ENCODE peak calls at places on chromosomes 5 and 9, in eight cellular contexts. One of them, this sample, is unnamed.

GRCh38 chr5:52831776-52832511 is 44.2 kb downstream of the ITGA1 start:
- DNase-seq in EH: peak
- DNase-seq in HCT116: no peak
- DNase-seq in HAP-1: no peak
- DNase-seq in NCI-H774: no peak
- DNase-seq in effector memory CD8-positive, alpha-beta T cell: no peak
- DNase-seq in effector CD4-positive, alpha-beta T cell: no peak
- DNase-seq in NCI-H1092 treated with DMSO at 0.1 percent for 48 hours: no peak
- DNase-seq in this sample: no peak

GRCh38 chr9:114538241-114538640 is 33.0 kb upstream of the WHRN start:
- DNase-seq in EH: no peak
- DNase-seq in HCT116: peak
- DNase-seq in HAP-1: peak
- DNase-seq in NCI-H774: no peak
- DNase-seq in effector memory CD8-positive, alpha-beta T cell: no peak
- DNase-seq in effector CD4-positive, alpha-beta T cell: no peak
- DNase-seq in NCI-H1092 treated with DMSO at 0.1 percent for 48 hours: peak
- DNase-seq in this sample: peak

GRCh38 chr9:2755285-2755684 is 38.0 kb downstream of the KCNV2 start:
- DNase-seq in EH: no peak
- DNase-seq in HCT116: no peak
- DNase-seq in HAP-1: peak
- DNase-seq in NCI-H774: peak
- DNase-seq in effector memory CD8-positive, alpha-beta T cell: no peak
- DNase-seq in effector CD4-positive, alpha-beta T cell: no peak
- DNase-seq in NCI-H1092 treated with DMSO at 0.1 percent for 48 hours: no peak
- DNase-seq in this sample: peak

GRCh38 chr9:123678038-123678877 is 251.7 kb downstream of the DENND1A start:
- DNase-seq in EH: no peak
- DNase-seq in HCT116: no peak
- DNase-seq in HAP-1: no peak
- DNase-seq in NCI-H774: peak
- DNase-seq in effector memory CD8-positive, alpha-beta T cell: no peak
- DNase-seq in effector CD4-positive, alpha-beta T cell: no peak
- DNase-seq in NCI-H1092 treated with DMSO at 0.1 percent for 48 hours: peak
- DNase-seq in this sample: peak

GRCh38 chr9:111271481-111272080 is 58.4 kb downstream of the OR2K2 start:
- DNase-seq in EH: peak
- DNase-seq in HCT116: no peak
- DNase-seq in HAP-1: no peak
- DNase-seq in NCI-H774: no peak
- DNase-seq in effector memory CD8-positive, alpha-beta T cell: no peak
- DNase-seq in effector CD4-positive, alpha-beta T cell: no peak
- DNase-seq in NCI-H1092 treated with DMSO at 0.1 percent for 48 hours: no peak
- DNase-seq in this sample: no peak

GRCh38 chr9:34387239-34387638 is 10.5 kb upstream of the MYORG start:
- DNase-seq in EH: no peak
- DNase-seq in HCT116: no peak
- DNase-seq in HAP-1: no peak
- DNase-seq in NCI-H774: no peak
- DNase-seq in effector memory CD8-positive, alpha-beta T cell: no peak
- DNase-seq in effector CD4-positive, alpha-beta T cell: no peak
- DNase-seq in NCI-H1092 treated with DMSO at 0.1 percent for 48 hours: no peak
- DNase-seq in this sample: no peak

GRCh38 chr9:124928116-124928515 is 12.8 kb downstream of the GOLGA1 start:
- DNase-seq in EH: no peak
- DNase-seq in HCT116: no peak
- DNase-seq in HAP-1: no peak
- DNase-seq in NCI-H774: no peak
- DNase-seq in effector memory CD8-positive, alpha-beta T cell: no peak
- DNase-seq in effector CD4-positive, alpha-beta T cell: no peak
- DNase-seq in NCI-H1092 treated with DMSO at 0.1 percent for 48 hours: no peak
- DNase-seq in this sample: no peak

GRCh38 chr5:167561796-167562195 is 729.6 kb upstream of the WWC1 start:
- DNase-seq in EH: no peak
- DNase-seq in HCT116: no peak
- DNase-seq in HAP-1: no peak
- DNase-seq in NCI-H774: no peak
- DNase-seq in effector memory CD8-positive, alpha-beta T cell: no peak
- DNase-seq in effector CD4-positive, alpha-beta T cell: no peak
- DNase-seq in NCI-H1092 treated with DMSO at 0.1 percent for 48 hours: no peak
- DNase-seq in this sample: no peak

GRCh38 chr5:80668016-80668969 is 13.5 kb upstream of the DHFR start:
- DNase-seq in EH: no peak
- DNase-seq in HCT116: no peak
- DNase-seq in HAP-1: no peak
- DNase-seq in NCI-H774: no peak
- DNase-seq in effector memory CD8-positive, alpha-beta T cell: no peak
- DNase-seq in effector CD4-positive, alpha-beta T cell: no peak
- DNase-seq in NCI-H1092 treated with DMSO at 0.1 percent for 48 hours: no peak
- DNase-seq in this sample: no peak

GRCh38 chr9:134536101-134536900 is 105.3 kb upstream of the COL5A1 start:
- DNase-seq in EH: peak
- DNase-seq in HCT116: no peak
- DNase-seq in HAP-1: no peak
- DNase-seq in NCI-H774: no peak
- DNase-seq in effector memory CD8-positive, alpha-beta T cell: no peak
- DNase-seq in effector CD4-positive, alpha-beta T cell: no peak
- DNase-seq in NCI-H1092 treated with DMSO at 0.1 percent for 48 hours: no peak
- DNase-seq in this sample: no peak

GRCh38 chr9:135786146-135786690 is 84.2 kb downstream of the KCNT1 start:
- DNase-seq in EH: no peak
- DNase-seq in HCT116: no peak
- DNase-seq in HAP-1: no peak
- DNase-seq in NCI-H774: no peak
- DNase-seq in effector memory CD8-positive, alpha-beta T cell: no peak
- DNase-seq in effector CD4-positive, alpha-beta T cell: no peak
- DNase-seq in NCI-H1092 treated with DMSO at 0.1 percent for 48 hours: no peak
- DNase-seq in this sample: no peak

GRCh38 chr5:154900071-154900470 is 37.9 kb downstream of the GEMIN5 start:
- DNase-seq in EH: peak
- DNase-seq in HCT116: no peak
- DNase-seq in HAP-1: no peak
- DNase-seq in NCI-H774: no peak
- DNase-seq in effector memory CD8-positive, alpha-beta T cell: no peak
- DNase-seq in effector CD4-positive, alpha-beta T cell: no peak
- DNase-seq in NCI-H1092 treated with DMSO at 0.1 percent for 48 hours: no peak
- DNase-seq in this sample: no peak

GRCh38 chr5:172407241-172407691 is 47.1 kb downstream of the SH3PXD2B start:
- DNase-seq in EH: peak
- DNase-seq in HCT116: no peak
- DNase-seq in HAP-1: no peak
- DNase-seq in NCI-H774: no peak
- DNase-seq in effector memory CD8-positive, alpha-beta T cell: no peak
- DNase-seq in effector CD4-positive, alpha-beta T cell: no peak
- DNase-seq in NCI-H1092 treated with DMSO at 0.1 percent for 48 hours: no peak
- DNase-seq in this sample: no peak

GRCh38 chr5:171518916-171519315 is 99.5 kb downstream of the FGF18 start:
- DNase-seq in EH: no peak
- DNase-seq in HCT116: no peak
- DNase-seq in HAP-1: no peak
- DNase-seq in NCI-H774: no peak
- DNase-seq in effector memory CD8-positive, alpha-beta T cell: no peak
- DNase-seq in effector CD4-positive, alpha-beta T cell: no peak
- DNase-seq in NCI-H1092 treated with DMSO at 0.1 percent for 48 hours: no peak
- DNase-seq in this sample: no peak

GRCh38 chr5:93581738-93582414 is 857 bp upstream of the NR2F1-AS1 start:
- DNase-seq in EH: peak
- DNase-seq in HCT116: peak
- DNase-seq in HAP-1: peak
- DNase-seq in NCI-H774: peak
- DNase-seq in effector memory CD8-positive, alpha-beta T cell: no peak
- DNase-seq in effector CD4-positive, alpha-beta T cell: no peak
- DNase-seq in NCI-H1092 treated with DMSO at 0.1 percent for 48 hours: peak
- DNase-seq in this sample: peak

GRCh38 chr5:134175874-134176522 is 752 bp downstream of the SKP1 start:
- DNase-seq in EH: peak
- DNase-seq in HCT116: no peak
- DNase-seq in HAP-1: peak
- DNase-seq in NCI-H774: no peak
- DNase-seq in effector memory CD8-positive, alpha-beta T cell: no peak
- DNase-seq in effector CD4-positive, alpha-beta T cell: no peak
- DNase-seq in NCI-H1092 treated with DMSO at 0.1 percent for 48 hours: no peak
- DNase-seq in this sample: peak

GRCh38 chr5:118611332-118611945 is 376.9 kb downstream of the DTWD2 start:
- DNase-seq in EH: peak
- DNase-seq in HCT116: peak
- DNase-seq in HAP-1: peak
- DNase-seq in NCI-H774: no peak
- DNase-seq in effector memory CD8-positive, alpha-beta T cell: no peak
- DNase-seq in effector CD4-positive, alpha-beta T cell: no peak
- DNase-seq in NCI-H1092 treated with DMSO at 0.1 percent for 48 hours: no peak
- DNase-seq in this sample: peak

GRCh38 chr9:127981559-127982121 is 851 bp upstream of the EEIG1 start:
- DNase-seq in EH: no peak
- DNase-seq in HCT116: no peak
- DNase-seq in HAP-1: no peak
- DNase-seq in NCI-H774: no peak
- DNase-seq in effector memory CD8-positive, alpha-beta T cell: no peak
- DNase-seq in effector CD4-positive, alpha-beta T cell: no peak
- DNase-seq in NCI-H1092 treated with DMSO at 0.1 percent for 48 hours: no peak
- DNase-seq in this sample: no peak

GRCh38 chr9:104386425-104387069 is 117.5 kb upstream of the OR13F1 start:
- DNase-seq in EH: peak
- DNase-seq in HCT116: peak
- DNase-seq in HAP-1: peak
- DNase-seq in NCI-H774: peak
- DNase-seq in effector memory CD8-positive, alpha-beta T cell: no peak
- DNase-seq in effector CD4-positive, alpha-beta T cell: no peak
- DNase-seq in NCI-H1092 treated with DMSO at 0.1 percent for 48 hours: peak
- DNase-seq in this sample: peak

GRCh38 chr9:76136986-76137385 is 246.5 kb downstream of the PCSK5 start:
- DNase-seq in EH: peak
- DNase-seq in HCT116: peak
- DNase-seq in HAP-1: no peak
- DNase-seq in NCI-H774: no peak
- DNase-seq in effector memory CD8-positive, alpha-beta T cell: no peak
- DNase-seq in effector CD4-positive, alpha-beta T cell: no peak
- DNase-seq in NCI-H1092 treated with DMSO at 0.1 percent for 48 hours: no peak
- DNase-seq in this sample: no peak

GRCh38 chr9:130173462-130173876 is 1.3 kb downstream of the NCS1 start:
- DNase-seq in EH: peak
- DNase-seq in HCT116: no peak
- DNase-seq in HAP-1: no peak
- DNase-seq in NCI-H774: no peak
- DNase-seq in effector memory CD8-positive, alpha-beta T cell: no peak
- DNase-seq in effector CD4-positive, alpha-beta T cell: no peak
- DNase-seq in NCI-H1092 treated with DMSO at 0.1 percent for 48 hours: no peak
- DNase-seq in this sample: no peak

GRCh38 chr5:24621809-24622208 is 23.0 kb downstream of the CDH10 start:
- DNase-seq in EH: no peak
- DNase-seq in HCT116: no peak
- DNase-seq in HAP-1: no peak
- DNase-seq in NCI-H774: no peak
- DNase-seq in effector memory CD8-positive, alpha-beta T cell: no peak
- DNase-seq in effector CD4-positive, alpha-beta T cell: no peak
- DNase-seq in NCI-H1092 treated with DMSO at 0.1 percent for 48 hours: no peak
- DNase-seq in this sample: no peak

GRCh38 chr5:11046160-11046559 is 285.1 kb upstream of the DAP start:
- DNase-seq in EH: peak
- DNase-seq in HCT116: no peak
- DNase-seq in HAP-1: no peak
- DNase-seq in NCI-H774: no peak
- DNase-seq in effector memory CD8-positive, alpha-beta T cell: no peak
- DNase-seq in effector CD4-positive, alpha-beta T cell: no peak
- DNase-seq in NCI-H1092 treated with DMSO at 0.1 percent for 48 hours: no peak
- DNase-seq in this sample: peak

GRCh38 chr5:675111-675875 is 17.9 kb downstream of the TPPP start:
- DNase-seq in EH: no peak
- DNase-seq in HCT116: no peak
- DNase-seq in HAP-1: no peak
- DNase-seq in NCI-H774: no peak
- DNase-seq in effector memory CD8-positive, alpha-beta T cell: no peak
- DNase-seq in effector CD4-positive, alpha-beta T cell: no peak
- DNase-seq in NCI-H1092 treated with DMSO at 0.1 percent for 48 hours: no peak
- DNase-seq in this sample: no peak

GRCh38 chr5:177005619-177006264 is 837 bp downstream of the UIMC1 start:
- DNase-seq in EH: peak
- DNase-seq in HCT116: peak
- DNase-seq in HAP-1: peak
- DNase-seq in NCI-H774: peak
- DNase-seq in effector memory CD8-positive, alpha-beta T cell: peak
- DNase-seq in effector CD4-positive, alpha-beta T cell: peak
- DNase-seq in NCI-H1092 treated with DMSO at 0.1 percent for 48 hours: no peak
- DNase-seq in this sample: no peak

GRCh38 chr5:59367791-59368394 is 525.6 kb downstream of the PDE4D start:
- DNase-seq in EH: peak
- DNase-seq in HCT116: peak
- DNase-seq in HAP-1: peak
- DNase-seq in NCI-H774: peak
- DNase-seq in effector memory CD8-positive, alpha-beta T cell: peak
- DNase-seq in effector CD4-positive, alpha-beta T cell: peak
- DNase-seq in NCI-H1092 treated with DMSO at 0.1 percent for 48 hours: peak
- DNase-seq in this sample: peak

GRCh38 chr5:35618791-35619190 is 1.1 kb downstream of the SPEF2 start:
- DNase-seq in EH: peak
- DNase-seq in HCT116: no peak
- DNase-seq in HAP-1: no peak
- DNase-seq in NCI-H774: no peak
- DNase-seq in effector memory CD8-positive, alpha-beta T cell: no peak
- DNase-seq in effector CD4-positive, alpha-beta T cell: no peak
- DNase-seq in NCI-H1092 treated with DMSO at 0.1 percent for 48 hours: no peak
- DNase-seq in this sample: no peak

GRCh38 chr5:163347671-163348070 is 89.7 kb upstream of the CCNG1 start:
- DNase-seq in EH: peak
- DNase-seq in HCT116: peak
- DNase-seq in HAP-1: peak
- DNase-seq in NCI-H774: peak
- DNase-seq in effector memory CD8-positive, alpha-beta T cell: peak
- DNase-seq in effector CD4-positive, alpha-beta T cell: peak
- DNase-seq in NCI-H1092 treated with DMSO at 0.1 percent for 48 hours: no peak
- DNase-seq in this sample: peak

GRCh38 chr5:73363911-73364730 is 84.5 kb downstream of the FOXD1 start:
- DNase-seq in EH: peak
- DNase-seq in HCT116: no peak
- DNase-seq in HAP-1: no peak
- DNase-seq in NCI-H774: no peak
- DNase-seq in effector memory CD8-positive, alpha-beta T cell: no peak
- DNase-seq in effector CD4-positive, alpha-beta T cell: no peak
- DNase-seq in NCI-H1092 treated with DMSO at 0.1 percent for 48 hours: no peak
- DNase-seq in this sample: no peak

GRCh38 chr5:159206368-159206767 is 3.0 kb downstream of the RNF145 start:
- DNase-seq in EH: no peak
- DNase-seq in HCT116: no peak
- DNase-seq in HAP-1: no peak
- DNase-seq in NCI-H774: no peak
- DNase-seq in effector memory CD8-positive, alpha-beta T cell: no peak
- DNase-seq in effector CD4-positive, alpha-beta T cell: no peak
- DNase-seq in NCI-H1092 treated with DMSO at 0.1 percent for 48 hours: no peak
- DNase-seq in this sample: no peak

GRCh38 chr5:41346609-41347008 is 133.3 kb upstream of the C6 start:
- DNase-seq in EH: peak
- DNase-seq in HCT116: peak
- DNase-seq in HAP-1: no peak
- DNase-seq in NCI-H774: no peak
- DNase-seq in effector memory CD8-positive, alpha-beta T cell: no peak
- DNase-seq in effector CD4-positive, alpha-beta T cell: no peak
- DNase-seq in NCI-H1092 treated with DMSO at 0.1 percent for 48 hours: no peak
- DNase-seq in this sample: no peak

GRCh38 chr5:151477106-151477505 is 29.7 kb downstream of the SLC36A1 start:
- DNase-seq in EH: peak
- DNase-seq in HCT116: no peak
- DNase-seq in HAP-1: no peak
- DNase-seq in NCI-H774: no peak
- DNase-seq in effector memory CD8-positive, alpha-beta T cell: no peak
- DNase-seq in effector CD4-positive, alpha-beta T cell: no peak
- DNase-seq in NCI-H1092 treated with DMSO at 0.1 percent for 48 hours: no peak
- DNase-seq in this sample: no peak

GRCh38 chr9:95807326-95807947 is 68.1 kb upstream of the ERCC6L2 start:
- DNase-seq in EH: peak
- DNase-seq in HCT116: no peak
- DNase-seq in HAP-1: no peak
- DNase-seq in NCI-H774: no peak
- DNase-seq in effector memory CD8-positive, alpha-beta T cell: no peak
- DNase-seq in effector CD4-positive, alpha-beta T cell: no peak
- DNase-seq in NCI-H1092 treated with DMSO at 0.1 percent for 48 hours: no peak
- DNase-seq in this sample: no peak

GRCh38 chr5:178293400-178293799 is 60.8 kb upstream of the PHYKPL start:
- DNase-seq in EH: no peak
- DNase-seq in HCT116: no peak
- DNase-seq in HAP-1: no peak
- DNase-seq in NCI-H774: no peak
- DNase-seq in effector memory CD8-positive, alpha-beta T cell: no peak
- DNase-seq in effector CD4-positive, alpha-beta T cell: no peak
- DNase-seq in NCI-H1092 treated with DMSO at 0.1 percent for 48 hours: no peak
- DNase-seq in this sample: no peak

This sample was measured in NCI-H748 treated with DMSO at 0.1 percent for 48 hours.